ENCODE peak calls at places on chromosomes 6 and 20, in ten cellular contexts. J is HS-27A; N is hypothalamus; E is uterus; C is stimulated activated CD4-positive, alpha-beta T cell treated with anti-CD3 and anti-CD28 coated beads, Interleukin-1b, Interleukin-23, amount 100 ng/mL, for 4 hours; V is posterior vena cava; S is fibroblast of the conjunctiva; R is naive thymus-derived CD8-positive, alpha-beta T cell; M is retina; Q is activated CD8-positive, alpha-beta memory T cell treated with anti-CD3 and anti-CD28 coated beads, Interleukin-2, amount 50 U/mL, for 4 hours. Y is an unnamed sample.

GRCh38 chr20:3661836-3662665 is 1.1 kb downstream of the GFRA4 start:
- DNase-seq in J (no peak), N (no peak), E (no peak), C (no peak), V (no peak), S (no peak), R (no peak), M (no peak), Q (no peak), Y (no peak)

GRCh38 chr6:32974541-32975308 is 6.3 kb downstream of the BRD2 start:
- DNase-seq in J (no peak), N (no peak), E (no peak), C (no peak), V (no peak), S (no peak), R (no peak), M (no peak), Q (no peak), Y (no peak)

GRCh38 chr6:113246186-113246585 is 611.0 kb upstream of the MARCKS start:
- DNase-seq in J (no peak), N (no peak), E (no peak), C (no peak), V (no peak), S (no peak), R (no peak), M (no peak), Q (no peak), Y (no peak)

GRCh38 chr6:39824030-39824926 is 32.1 kb downstream of the DAAM2 start:
- DNase-seq in J (no peak), N (no peak), E (no peak), C (no peak), V (no peak), S (no peak), R (no peak), M (no peak), Q (no peak), Y (no peak)

GRCh38 chr6:149235130-149235561 is 82.4 kb upstream of the TAB2 start:
- DNase-seq in J (peak), N (no peak), E (no peak), C (no peak), V (no peak), S (peak), R (no peak), M (no peak), Q (no peak), Y (peak)

GRCh38 chr20:19633985-19634384 is 124.1 kb upstream of the RIN2 start:
- DNase-seq in J (no peak), N (no peak), E (no peak), C (no peak), V (no peak), S (no peak), R (no peak), M (no peak), Q (no peak), Y (no peak)

GRCh38 chr6:54138795-54139194 is 27.6 kb downstream of the MLIP start:
- DNase-seq in J (no peak), N (no peak), E (no peak), C (no peak), V (no peak), S (no peak), R (no peak), M (no peak), Q (no peak), Y (no peak)

GRCh38 chr20:10369723-10370090 is 64.3 kb downstream of the MKKS start:
- DNase-seq in J (no peak), N (no peak), E (no peak), C (no peak), V (no peak), S (no peak), R (no peak), M (no peak), Q (no peak), Y (no peak)

GRCh38 chr6:147154454-147154853 is 49.8 kb upstream of the STXBP5 start:
- DNase-seq in J (no peak), N (no peak), E (no peak), C (no peak), V (no peak), S (peak), R (no peak), M (no peak), Q (no peak), Y (peak)